ENCODE peak calls at places on chromosomes 6 and 20, in eight cellular contexts. One of them, this sample, is unnamed.

GRCh38 chr6:170295519-170296422 is 4.9 kb upstream of the DLL1 start:
- DNase-seq in amniotic stem cell: no peak
- DNase-seq in CD4-positive, alpha-beta T cell: no peak
- DNase-seq in MV-4-11: no peak
- DNase-seq in NCI-H460: no peak
- DNase-seq in 8988T: peak
- DNase-seq in stimulated activated CD4-positive, alpha-beta T cell treated with anti-CD3 and anti-CD28 coated beads, Interleukin-4, amount 100 ng/mL, for 24 hours: peak
- DNase-seq in caudate nucleus: peak
- DNase-seq in this sample: no peak

GRCh38 chr6:131213501-131213990 is 78.3 kb downstream of the AKAP7 start:
- DNase-seq in amniotic stem cell: no peak
- DNase-seq in CD4-positive, alpha-beta T cell: no peak
- DNase-seq in MV-4-11: peak
- DNase-seq in NCI-H460: no peak
- DNase-seq in 8988T: no peak
- DNase-seq in stimulated activated CD4-positive, alpha-beta T cell treated with anti-CD3 and anti-CD28 coated beads, Interleukin-4, amount 100 ng/mL, for 24 hours: no peak
- DNase-seq in caudate nucleus: no peak
- DNase-seq in this sample: no peak

GRCh38 chr20:19211661-19212523 is 550 bp upstream of the SLC24A3 start:
- DNase-seq in amniotic stem cell: no peak
- DNase-seq in CD4-positive, alpha-beta T cell: no peak
- DNase-seq in MV-4-11: no peak
- DNase-seq in NCI-H460: no peak
- DNase-seq in 8988T: no peak
- DNase-seq in stimulated activated CD4-positive, alpha-beta T cell treated with anti-CD3 and anti-CD28 coated beads, Interleukin-4, amount 100 ng/mL, for 24 hours: no peak
- DNase-seq in caudate nucleus: peak
- DNase-seq in this sample: no peak

GRCh38 chr6:162973975-162974374 is 246.2 kb downstream of the PACRG start:
- DNase-seq in amniotic stem cell: no peak
- DNase-seq in CD4-positive, alpha-beta T cell: no peak
- DNase-seq in MV-4-11: no peak
- DNase-seq in NCI-H460: no peak
- DNase-seq in 8988T: no peak
- DNase-seq in stimulated activated CD4-positive, alpha-beta T cell treated with anti-CD3 and anti-CD28 coated beads, Interleukin-4, amount 100 ng/mL, for 24 hours: no peak
- DNase-seq in caudate nucleus: no peak
- DNase-seq in this sample: no peak

GRCh38 chr6:116277124-116277523 is 2.6 kb downstream of the TSPYL1 start:
- DNase-seq in amniotic stem cell: no peak
- DNase-seq in CD4-positive, alpha-beta T cell: no peak
- DNase-seq in MV-4-11: no peak
- DNase-seq in NCI-H460: no peak
- DNase-seq in 8988T: no peak
- DNase-seq in stimulated activated CD4-positive, alpha-beta T cell treated with anti-CD3 and anti-CD28 coated beads, Interleukin-4, amount 100 ng/mL, for 24 hours: no peak
- DNase-seq in caudate nucleus: no peak
- DNase-seq in this sample: no peak

GRCh38 chr6:33856655-33857054 is 52.9 kb upstream of the MLN start:
- DNase-seq in amniotic stem cell: no peak
- DNase-seq in CD4-positive, alpha-beta T cell: peak
- DNase-seq in MV-4-11: peak
- DNase-seq in NCI-H460: no peak
- DNase-seq in 8988T: no peak
- DNase-seq in stimulated activated CD4-positive, alpha-beta T cell treated with anti-CD3 and anti-CD28 coated beads, Interleukin-4, amount 100 ng/mL, for 24 hours: peak
- DNase-seq in caudate nucleus: no peak
- DNase-seq in this sample: no peak

GRCh38 chr6:34466242-34467185 is 638 bp downstream of the PACSIN1 start:
- DNase-seq in amniotic stem cell: no peak
- DNase-seq in CD4-positive, alpha-beta T cell: no peak
- DNase-seq in MV-4-11: no peak
- DNase-seq in NCI-H460: no peak
- DNase-seq in 8988T: no peak
- DNase-seq in stimulated activated CD4-positive, alpha-beta T cell treated with anti-CD3 and anti-CD28 coated beads, Interleukin-4, amount 100 ng/mL, for 24 hours: no peak
- DNase-seq in caudate nucleus: no peak
- DNase-seq in this sample: no peak

GRCh38 chr6:168355716-168356522 is 36.3 kb upstream of the DACT2 start:
- DNase-seq in amniotic stem cell: no peak
- DNase-seq in CD4-positive, alpha-beta T cell: no peak
- DNase-seq in MV-4-11: peak
- DNase-seq in NCI-H460: peak
- DNase-seq in 8988T: peak
- DNase-seq in stimulated activated CD4-positive, alpha-beta T cell treated with anti-CD3 and anti-CD28 coated beads, Interleukin-4, amount 100 ng/mL, for 24 hours: peak
- DNase-seq in caudate nucleus: peak
- DNase-seq in this sample: peak

GRCh38 chr6:98672681-98673475 is 161.5 kb upstream of the POU3F2 start:
- DNase-seq in amniotic stem cell: no peak
- DNase-seq in CD4-positive, alpha-beta T cell: no peak
- DNase-seq in MV-4-11: no peak
- DNase-seq in NCI-H460: no peak
- DNase-seq in 8988T: no peak
- DNase-seq in stimulated activated CD4-positive, alpha-beta T cell treated with anti-CD3 and anti-CD28 coated beads, Interleukin-4, amount 100 ng/mL, for 24 hours: no peak
- DNase-seq in caudate nucleus: peak
- DNase-seq in this sample: no peak

GRCh38 chr6:147675281-147675680 is 166.8 kb downstream of the SAMD5 start:
- DNase-seq in amniotic stem cell: no peak
- DNase-seq in CD4-positive, alpha-beta T cell: no peak
- DNase-seq in MV-4-11: no peak
- DNase-seq in NCI-H460: no peak
- DNase-seq in 8988T: no peak
- DNase-seq in stimulated activated CD4-positive, alpha-beta T cell treated with anti-CD3 and anti-CD28 coated beads, Interleukin-4, amount 100 ng/mL, for 24 hours: no peak
- DNase-seq in caudate nucleus: no peak
- DNase-seq in this sample: no peak

GRCh38 chr6:28081486-28081751 is 1.1 kb downstream of the ZNF165 start:
- DNase-seq in amniotic stem cell: no peak
- DNase-seq in CD4-positive, alpha-beta T cell: peak
- DNase-seq in MV-4-11: peak
- DNase-seq in NCI-H460: no peak
- DNase-seq in 8988T: no peak
- DNase-seq in stimulated activated CD4-positive, alpha-beta T cell treated with anti-CD3 and anti-CD28 coated beads, Interleukin-4, amount 100 ng/mL, for 24 hours: peak
- DNase-seq in caudate nucleus: no peak
- DNase-seq in this sample: no peak

GRCh38 chr6:46688117-46688965 is 656 bp downstream of the TDRD6 start:
- DNase-seq in amniotic stem cell: no peak
- DNase-seq in CD4-positive, alpha-beta T cell: no peak
- DNase-seq in MV-4-11: no peak
- DNase-seq in NCI-H460: no peak
- DNase-seq in 8988T: no peak
- DNase-seq in stimulated activated CD4-positive, alpha-beta T cell treated with anti-CD3 and anti-CD28 coated beads, Interleukin-4, amount 100 ng/mL, for 24 hours: no peak
- DNase-seq in caudate nucleus: no peak
- DNase-seq in this sample: no peak

GRCh38 chr6:105993341-105993740 is 92.8 kb upstream of the PRDM1 start:
- DNase-seq in amniotic stem cell: no peak
- DNase-seq in CD4-positive, alpha-beta T cell: no peak
- DNase-seq in MV-4-11: no peak
- DNase-seq in NCI-H460: no peak
- DNase-seq in 8988T: no peak
- DNase-seq in stimulated activated CD4-positive, alpha-beta T cell treated with anti-CD3 and anti-CD28 coated beads, Interleukin-4, amount 100 ng/mL, for 24 hours: no peak
- DNase-seq in caudate nucleus: no peak
- DNase-seq in this sample: no peak

GRCh38 chr6:41625442-41625841 is 12.8 kb upstream of the MDFI start:
- DNase-seq in amniotic stem cell: no peak
- DNase-seq in CD4-positive, alpha-beta T cell: no peak
- DNase-seq in MV-4-11: peak
- DNase-seq in NCI-H460: no peak
- DNase-seq in 8988T: no peak
- DNase-seq in stimulated activated CD4-positive, alpha-beta T cell treated with anti-CD3 and anti-CD28 coated beads, Interleukin-4, amount 100 ng/mL, for 24 hours: no peak
- DNase-seq in caudate nucleus: no peak
- DNase-seq in this sample: no peak

GRCh38 chr6:108295676-108296075 is 822 bp downstream of the AFG1L start:
- DNase-seq in amniotic stem cell: no peak
- DNase-seq in CD4-positive, alpha-beta T cell: no peak
- DNase-seq in MV-4-11: no peak
- DNase-seq in NCI-H460: no peak
- DNase-seq in 8988T: no peak
- DNase-seq in stimulated activated CD4-positive, alpha-beta T cell treated with anti-CD3 and anti-CD28 coated beads, Interleukin-4, amount 100 ng/mL, for 24 hours: no peak
- DNase-seq in caudate nucleus: no peak
- DNase-seq in this sample: no peak

GRCh38 chr6:97361286-97361685 is 78.3 kb upstream of the MMS22L start:
- DNase-seq in amniotic stem cell: no peak
- DNase-seq in CD4-positive, alpha-beta T cell: no peak
- DNase-seq in MV-4-11: no peak
- DNase-seq in NCI-H460: peak
- DNase-seq in 8988T: no peak
- DNase-seq in stimulated activated CD4-positive, alpha-beta T cell treated with anti-CD3 and anti-CD28 coated beads, Interleukin-4, amount 100 ng/mL, for 24 hours: no peak
- DNase-seq in caudate nucleus: no peak
- DNase-seq in this sample: no peak

GRCh38 chr6:26223677-26224546 is 136.7 kb downstream of the HFE start:
- DNase-seq in amniotic stem cell: peak
- DNase-seq in CD4-positive, alpha-beta T cell: peak
- DNase-seq in MV-4-11: peak
- DNase-seq in NCI-H460: peak
- DNase-seq in 8988T: no peak
- DNase-seq in stimulated activated CD4-positive, alpha-beta T cell treated with anti-CD3 and anti-CD28 coated beads, Interleukin-4, amount 100 ng/mL, for 24 hours: peak
- DNase-seq in caudate nucleus: peak
- DNase-seq in this sample: peak

GRCh38 chr6:15457121-15457646 is 205.6 kb downstream of the DTNBP1 start:
- DNase-seq in amniotic stem cell: no peak
- DNase-seq in CD4-positive, alpha-beta T cell: no peak
- DNase-seq in MV-4-11: no peak
- DNase-seq in NCI-H460: peak
- DNase-seq in 8988T: no peak
- DNase-seq in stimulated activated CD4-positive, alpha-beta T cell treated with anti-CD3 and anti-CD28 coated beads, Interleukin-4, amount 100 ng/mL, for 24 hours: no peak
- DNase-seq in caudate nucleus: no peak
- DNase-seq in this sample: no peak

GRCh38 chr6:144149894-144150672 is at the start of gene STX11:
- DNase-seq in amniotic stem cell: peak
- DNase-seq in CD4-positive, alpha-beta T cell: peak
- DNase-seq in MV-4-11: peak
- DNase-seq in NCI-H460: peak
- DNase-seq in 8988T: peak
- DNase-seq in stimulated activated CD4-positive, alpha-beta T cell treated with anti-CD3 and anti-CD28 coated beads, Interleukin-4, amount 100 ng/mL, for 24 hours: peak
- DNase-seq in caudate nucleus: peak
- DNase-seq in this sample: no peak

GRCh38 chr6:125554456-125554855 is 195.0 kb upstream of the HEY2 start:
- DNase-seq in amniotic stem cell: no peak
- DNase-seq in CD4-positive, alpha-beta T cell: no peak
- DNase-seq in MV-4-11: no peak
- DNase-seq in NCI-H460: no peak
- DNase-seq in 8988T: no peak
- DNase-seq in stimulated activated CD4-positive, alpha-beta T cell treated with anti-CD3 and anti-CD28 coated beads, Interleukin-4, amount 100 ng/mL, for 24 hours: no peak
- DNase-seq in caudate nucleus: no peak
- DNase-seq in this sample: no peak

GRCh38 chr20:54995021-54995420 is 519.6 kb downstream of the DOK5 start:
- DNase-seq in amniotic stem cell: no peak
- DNase-seq in CD4-positive, alpha-beta T cell: no peak
- DNase-seq in MV-4-11: no peak
- DNase-seq in NCI-H460: no peak
- DNase-seq in 8988T: no peak
- DNase-seq in stimulated activated CD4-positive, alpha-beta T cell treated with anti-CD3 and anti-CD28 coated beads, Interleukin-4, amount 100 ng/mL, for 24 hours: no peak
- DNase-seq in caudate nucleus: no peak
- DNase-seq in this sample: no peak

GRCh38 chr6:53961679-53962370 is 149.4 kb upstream of the MLIP start:
- DNase-seq in amniotic stem cell: no peak
- DNase-seq in CD4-positive, alpha-beta T cell: no peak
- DNase-seq in MV-4-11: no peak
- DNase-seq in NCI-H460: no peak
- DNase-seq in 8988T: no peak
- DNase-seq in stimulated activated CD4-positive, alpha-beta T cell treated with anti-CD3 and anti-CD28 coated beads, Interleukin-4, amount 100 ng/mL, for 24 hours: no peak
- DNase-seq in caudate nucleus: no peak
- DNase-seq in this sample: no peak

GRCh38 chr20:22414354-22414753 is 170.0 kb downstream of the FOXA2 start:
- DNase-seq in amniotic stem cell: no peak
- DNase-seq in CD4-positive, alpha-beta T cell: no peak
- DNase-seq in MV-4-11: peak
- DNase-seq in NCI-H460: no peak
- DNase-seq in 8988T: no peak
- DNase-seq in stimulated activated CD4-positive, alpha-beta T cell treated with anti-CD3 and anti-CD28 coated beads, Interleukin-4, amount 100 ng/mL, for 24 hours: no peak
- DNase-seq in caudate nucleus: no peak
- DNase-seq in this sample: no peak

GRCh38 chr6:11407403-11407802 is 130.1 kb upstream of the TMEM170B start:
- DNase-seq in amniotic stem cell: no peak
- DNase-seq in CD4-positive, alpha-beta T cell: no peak
- DNase-seq in MV-4-11: no peak
- DNase-seq in NCI-H460: no peak
- DNase-seq in 8988T: no peak
- DNase-seq in stimulated activated CD4-positive, alpha-beta T cell treated with anti-CD3 and anti-CD28 coated beads, Interleukin-4, amount 100 ng/mL, for 24 hours: no peak
- DNase-seq in caudate nucleus: no peak
- DNase-seq in this sample: no peak

GRCh38 chr6:30740993-30741784 is 1.3 kb downstream of the FLOT1 start:
- DNase-seq in amniotic stem cell: no peak
- DNase-seq in CD4-positive, alpha-beta T cell: no peak
- DNase-seq in MV-4-11: no peak
- DNase-seq in NCI-H460: no peak
- DNase-seq in 8988T: no peak
- DNase-seq in stimulated activated CD4-positive, alpha-beta T cell treated with anti-CD3 and anti-CD28 coated beads, Interleukin-4, amount 100 ng/mL, for 24 hours: peak
- DNase-seq in caudate nucleus: no peak
- DNase-seq in this sample: no peak

GRCh38 chr20:57837208-57838035 is 127.6 kb upstream of the PMEPA1 start:
- DNase-seq in amniotic stem cell: no peak
- DNase-seq in CD4-positive, alpha-beta T cell: no peak
- DNase-seq in MV-4-11: no peak
- DNase-seq in NCI-H460: no peak
- DNase-seq in 8988T: no peak
- DNase-seq in stimulated activated CD4-positive, alpha-beta T cell treated with anti-CD3 and anti-CD28 coated beads, Interleukin-4, amount 100 ng/mL, for 24 hours: no peak
- DNase-seq in caudate nucleus: no peak
- DNase-seq in this sample: no peak

GRCh38 chr20:20207291-20207690 is 155.0 kb downstream of the CFAP61 start:
- DNase-seq in amniotic stem cell: no peak
- DNase-seq in CD4-positive, alpha-beta T cell: no peak
- DNase-seq in MV-4-11: no peak
- DNase-seq in NCI-H460: no peak
- DNase-seq in 8988T: no peak
- DNase-seq in stimulated activated CD4-positive, alpha-beta T cell treated with anti-CD3 and anti-CD28 coated beads, Interleukin-4, amount 100 ng/mL, for 24 hours: no peak
- DNase-seq in caudate nucleus: no peak
- DNase-seq in this sample: no peak

GRCh38 chr20:38167851-38168760 is 3.0 kb upstream of the TGM2 start:
- DNase-seq in amniotic stem cell: peak
- DNase-seq in CD4-positive, alpha-beta T cell: no peak
- DNase-seq in MV-4-11: peak
- DNase-seq in NCI-H460: peak
- DNase-seq in 8988T: peak
- DNase-seq in stimulated activated CD4-positive, alpha-beta T cell treated with anti-CD3 and anti-CD28 coated beads, Interleukin-4, amount 100 ng/mL, for 24 hours: no peak
- DNase-seq in caudate nucleus: no peak
- DNase-seq in this sample: no peak

GRCh38 chr6:150514806-150515362 is 84.8 kb upstream of the PLEKHG1 start:
- DNase-seq in amniotic stem cell: no peak
- DNase-seq in CD4-positive, alpha-beta T cell: no peak
- DNase-seq in MV-4-11: no peak
- DNase-seq in NCI-H460: no peak
- DNase-seq in 8988T: no peak
- DNase-seq in stimulated activated CD4-positive, alpha-beta T cell treated with anti-CD3 and anti-CD28 coated beads, Interleukin-4, amount 100 ng/mL, for 24 hours: no peak
- DNase-seq in caudate nucleus: no peak
- DNase-seq in this sample: no peak

GRCh38 chr20:25247666-25248500 is at the start of gene PYGB:
- DNase-seq in amniotic stem cell: peak
- DNase-seq in CD4-positive, alpha-beta T cell: peak
- DNase-seq in MV-4-11: peak
- DNase-seq in NCI-H460: peak
- DNase-seq in 8988T: peak
- DNase-seq in stimulated activated CD4-positive, alpha-beta T cell treated with anti-CD3 and anti-CD28 coated beads, Interleukin-4, amount 100 ng/mL, for 24 hours: peak
- DNase-seq in caudate nucleus: peak
- DNase-seq in this sample: peak

GRCh38 chr6:19549109-19549508 is 288.1 kb upstream of the ID4 start:
- DNase-seq in amniotic stem cell: no peak
- DNase-seq in CD4-positive, alpha-beta T cell: no peak
- DNase-seq in MV-4-11: no peak
- DNase-seq in NCI-H460: no peak
- DNase-seq in 8988T: no peak
- DNase-seq in stimulated activated CD4-positive, alpha-beta T cell treated with anti-CD3 and anti-CD28 coated beads, Interleukin-4, amount 100 ng/mL, for 24 hours: no peak
- DNase-seq in caudate nucleus: no peak
- DNase-seq in this sample: no peak

GRCh38 chr6:73728548-73729205 is 32.7 kb downstream of the CD109 start:
- DNase-seq in amniotic stem cell: no peak
- DNase-seq in CD4-positive, alpha-beta T cell: no peak
- DNase-seq in MV-4-11: peak
- DNase-seq in NCI-H460: no peak
- DNase-seq in 8988T: no peak
- DNase-seq in stimulated activated CD4-positive, alpha-beta T cell treated with anti-CD3 and anti-CD28 coated beads, Interleukin-4, amount 100 ng/mL, for 24 hours: peak
- DNase-seq in caudate nucleus: no peak
- DNase-seq in this sample: no peak

GRCh38 chr6:151808331-151809241 is 1.1 kb downstream of the ESR1 start:
- DNase-seq in amniotic stem cell: no peak
- DNase-seq in CD4-positive, alpha-beta T cell: no peak
- DNase-seq in MV-4-11: no peak
- DNase-seq in NCI-H460: no peak
- DNase-seq in 8988T: no peak
- DNase-seq in stimulated activated CD4-positive, alpha-beta T cell treated with anti-CD3 and anti-CD28 coated beads, Interleukin-4, amount 100 ng/mL, for 24 hours: no peak
- DNase-seq in caudate nucleus: no peak
- DNase-seq in this sample: no peak

GRCh38 chr6:26272171-26272631 is 92.8 kb upstream of the BTN3A2 start:
- DNase-seq in amniotic stem cell: no peak
- DNase-seq in CD4-positive, alpha-beta T cell: peak
- DNase-seq in MV-4-11: no peak
- DNase-seq in NCI-H460: no peak
- DNase-seq in 8988T: no peak
- DNase-seq in stimulated activated CD4-positive, alpha-beta T cell treated with anti-CD3 and anti-CD28 coated beads, Interleukin-4, amount 100 ng/mL, for 24 hours: peak
- DNase-seq in caudate nucleus: no peak
- DNase-seq in this sample: no peak

This sample was measured in HCT116.